ENCODE peak calls at places on chromosomes 4 and X, in ten cellular contexts. E is thyroid gland; W is left ventricle myocardium inferior; X is lung; U is adrenal gland; J is CD8-positive, alpha-beta T cell; P is naive thymus-derived CD4-positive, alpha-beta T cell; Y is right lobe of liver; F is hepatocyte; R is SJCRH30. K is an unnamed sample.

GRCh38 chrX:105480646-105481310 is 260.3 kb upstream of the TEX13A start:
- DNase-seq in X (no peak), F (no peak), R (no peak), W (no peak), Y (no peak), U (no peak), E (no peak), J (no peak), P (no peak), K (no peak)

GRCh38 chr4:48042979-48043461 is 26.4 kb downstream of the NIPAL1 start:
- DNase-seq in W (no peak), E (no peak), Y (no peak), J (no peak), R (no peak), P (no peak), F (peak), U (no peak), X (no peak), K (no peak)

GRCh38 chrX:13658602-13659001 is 5.7 kb downstream of the TCEANC start:
- DNase-seq in J (no peak), R (peak), X (no peak), P (peak), U (no peak), F (peak), E (no peak), W (no peak), Y (no peak), K (no peak)

GRCh38 chrX:85084770-85085393 is 81.2 kb downstream of the APOOL start:
- DNase-seq in F (peak), R (peak), U (no peak), W (no peak), J (no peak), Y (no peak), P (peak), X (no peak), E (no peak), K (no peak)

GRCh38 chr4:150150545-150151156 is 72.4 kb downstream of the DCLK2 start:
- DNase-seq in R (no peak), U (no peak), Y (no peak), E (no peak), X (no peak), J (no peak), P (no peak), W (peak), F (no peak), K (peak)

GRCh38 chr4:169225058-169225751 is 45.6 kb downstream of the SH3RF1 start:
- DNase-seq in W (no peak), U (no peak), E (no peak), R (no peak), F (peak), J (no peak), Y (no peak), P (no peak), X (no peak), K (peak)

GRCh38 chr4:76485450-76485849 is 50.4 kb downstream of the SHROOM3 start:
- DNase-seq in E (no peak), Y (no peak), X (no peak), W (no peak), U (no peak), J (no peak), R (no peak), F (peak), P (no peak), K (no peak)

GRCh38 chrX:54208531-54208930 is 25.5 kb upstream of the FAM120C start:
- DNase-seq in X (no peak), W (no peak), U (no peak), F (no peak), R (peak), P (no peak), E (no peak), Y (no peak), J (no peak), K (no peak)

GRCh38 chrX:35728481-35728880 is 69.7 kb upstream of the MAGEB16 start:
- DNase-seq in W (no peak), U (no peak), J (no peak), X (no peak), E (no peak), F (no peak), Y (no peak), R (no peak), P (no peak), K (no peak)

GRCh38 chr4:165508372-165509120 is 129.7 kb downstream of the CPE start:
- DNase-seq in F (no peak), U (no peak), X (no peak), J (no peak), Y (no peak), P (no peak), E (no peak), R (no peak), W (no peak), K (no peak)

GRCh38 chr4:165506780-165507305 is 128.0 kb downstream of the CPE start:
- DNase-seq in W (no peak), Y (no peak), X (no peak), J (no peak), P (no peak), R (peak), E (no peak), U (no peak), F (no peak), K (no peak)

GRCh38 chr4:165502919-165503907 is 124.4 kb downstream of the CPE start:
- DNase-seq in J (no peak), X (no peak), Y (no peak), W (no peak), U (no peak), R (no peak), E (no peak), F (peak), P (no peak), K (no peak)

GRCh38 chr4:165507381-165507780 is 128.6 kb downstream of the CPE start:
- DNase-seq in R (no peak), U (no peak), E (no peak), W (no peak), X (no peak), J (no peak), P (no peak), Y (no peak), F (no peak), K (no peak)

DNA sequence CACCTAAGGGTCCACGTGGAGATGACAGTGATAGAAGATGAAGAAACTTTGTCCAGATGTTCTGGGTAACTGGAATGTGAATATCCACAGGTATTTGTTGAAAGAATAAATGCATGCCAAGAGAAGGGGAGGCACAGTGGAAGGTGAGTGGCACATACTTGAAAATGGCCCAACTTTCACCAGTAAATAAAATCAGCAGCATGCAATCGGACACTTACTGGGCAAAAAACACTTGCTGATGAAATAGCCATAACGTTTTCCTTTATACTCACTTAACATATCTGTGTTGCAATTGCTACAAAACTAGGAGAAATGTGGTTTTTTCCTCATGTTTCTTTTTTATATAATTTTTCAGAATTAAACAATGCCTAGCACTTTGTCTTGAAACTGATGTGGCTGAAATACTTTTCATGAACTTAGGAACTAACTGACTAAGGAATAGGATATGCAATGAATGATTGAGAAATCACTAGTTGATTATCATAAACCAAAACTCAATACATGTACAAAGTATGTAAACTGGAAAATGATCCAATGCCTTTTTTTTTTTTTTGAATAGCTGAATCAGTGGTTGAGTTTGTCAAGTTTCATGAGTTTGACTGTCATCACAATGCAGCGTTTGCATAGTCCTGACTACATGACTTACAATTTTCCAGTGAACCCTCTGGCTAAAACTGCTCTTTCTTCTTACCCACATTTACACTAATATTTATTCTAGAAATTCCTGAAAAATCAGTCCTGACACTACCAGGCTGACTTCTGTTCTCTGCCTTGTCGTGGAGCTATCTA is 127.4 kb downstream of the CPE start:
- DNase-seq in U (no peak), X (no peak), J (no peak), F (peak), W (no peak), Y (no peak), R (no peak), P (no peak), E (no peak), K (no peak)
- H3K27ac ChIP-seq in U (no peak), X (no peak), J (no peak), F (peak), W (no peak), Y (no peak), R (no peak), P (no peak), E (no peak), K (no peak)

DNA sequence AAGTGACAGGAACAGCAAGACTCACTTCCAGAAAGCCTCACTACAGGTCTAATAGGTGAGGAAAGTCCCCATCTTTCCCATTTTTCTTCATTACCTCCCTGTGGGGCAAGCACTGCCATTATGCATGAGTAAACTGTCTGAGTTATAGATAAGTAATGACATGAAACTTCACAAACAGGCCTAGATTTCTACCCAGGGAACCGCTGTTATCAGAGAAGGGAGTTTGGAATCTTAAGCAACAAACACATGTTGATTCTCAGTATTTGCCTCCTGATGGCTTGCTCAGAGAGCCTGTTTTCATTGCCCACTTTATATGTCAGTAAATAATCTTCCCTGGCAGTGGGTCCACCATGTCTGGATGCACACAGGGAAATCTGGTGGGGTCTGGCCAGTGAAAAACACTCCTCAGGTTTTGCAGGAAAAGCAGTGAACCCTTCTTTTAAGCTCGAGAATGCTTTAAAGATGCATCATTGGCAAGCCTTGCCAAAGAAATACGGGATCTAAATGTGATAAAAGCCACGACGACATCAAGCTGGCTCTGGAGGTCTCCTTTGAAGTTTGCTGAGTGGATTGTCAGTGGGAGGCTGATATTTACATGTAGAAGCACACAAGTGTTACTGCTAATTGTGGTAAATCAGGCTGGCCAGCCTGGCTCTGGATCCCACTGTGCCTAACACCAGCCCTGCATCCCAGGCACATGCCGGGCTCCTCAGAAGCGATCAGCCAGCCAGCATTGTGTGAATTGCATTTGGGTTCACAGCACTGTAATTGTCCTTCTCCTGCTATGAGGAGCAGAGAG is 25.2 kb downstream of the PDGFRA start:
- DNase-seq in F (no peak), P (no peak), W (no peak), U (no peak), J (no peak), R (no peak), X (no peak), Y (no peak), E (no peak), K (no peak)
- H3K27ac ChIP-seq in F (peak), P (no peak), W (no peak), U (no peak), J (no peak), R (no peak), X (no peak), Y (no peak), E (no peak), K (no peak)

GRCh38 chr4:156956359-156956758 is 15.2 kb downstream of the PDGFC start:
- DNase-seq in X (no peak), F (no peak), E (no peak), Y (no peak), W (no peak), R (no peak), U (no peak), J (no peak), P (no peak), K (no peak)

GRCh38 chr4:156956947-156957346 is 14.7 kb downstream of the PDGFC start:
- DNase-seq in U (no peak), E (no peak), P (no peak), X (no peak), F (no peak), Y (no peak), W (no peak), J (no peak), R (no peak), K (no peak)

GRCh38 chr4:156958276-156959074 is 13.1 kb downstream of the PDGFC start:
- DNase-seq in Y (no peak), W (no peak), R (no peak), X (no peak), U (no peak), F (no peak), E (no peak), J (no peak), P (no peak), K (no peak)

GRCh38 chr4:156959298-156959702 is 12.3 kb downstream of the PDGFC start:
- DNase-seq in P (no peak), W (no peak), X (no peak), Y (no peak), F (no peak), U (no peak), E (no peak), R (no peak), J (no peak), K (no peak)

GRCh38 chr4:156957558-156957957 is 14.0 kb downstream of the PDGFC start:
- DNase-seq in X (no peak), P (no peak), U (no peak), E (no peak), W (no peak), F (no peak), J (no peak), Y (no peak), R (no peak), K (no peak)
- H3K27ac ChIP-seq in X (no peak), P (no peak), U (peak), E (no peak), W (no peak), F (no peak), J (no peak), Y (no peak), R (no peak), K (no peak)

GRCh38 chrX:102845020-102845419 is 92.1 kb upstream of the RAB40AL start:
- DNase-seq in W (no peak), X (no peak), F (no peak), R (no peak), U (no peak), P (no peak), E (no peak), Y (no peak), J (no peak), K (no peak)

GRCh38 chrX:102847362-102847761 is 89.7 kb upstream of the RAB40AL start:
- DNase-seq in P (no peak), E (no peak), R (no peak), U (no peak), X (no peak), F (no peak), J (no peak), Y (no peak), W (no peak), K (no peak)

GRCh38 chrX:102849396-102849795 is 87.7 kb upstream of the RAB40AL start:
- DNase-seq in P (no peak), U (no peak), W (no peak), F (no peak), Y (no peak), X (no peak), J (no peak), R (no peak), E (peak), K (no peak)

GRCh38 chrX:102841706-102842003 is 95.4 kb upstream of the RAB40AL start:
- DNase-seq in U (no peak), W (no peak), X (no peak), F (no peak), J (no peak), E (no peak), Y (no peak), P (no peak), R (no peak), K (no peak)

GRCh38 chrX:102846544-102847236 is 90.4 kb upstream of the RAB40AL start:
- DNase-seq in F (no peak), R (no peak), E (no peak), W (no peak), Y (no peak), U (no peak), J (no peak), X (no peak), P (no peak), K (no peak)
- H3K27ac ChIP-seq in F (no peak), R (no peak), E (no peak), W (no peak), Y (no peak), U (no peak), J (no peak), X (no peak), P (no peak), K (no peak)

K was measured in caudate nucleus.